ENCODE peak calls at places on chromosomes 4 and X, in five cellular contexts. One of them, this sample, is unnamed.

GRCh38 chrX:105975382-105975781 is 63.1 kb downstream of the SERPINA7 start:
- DNase-seq in T1000: no peak
- DNase-seq in WTC11: no peak
- DNase-seq in GM04504: no peak
- DNase-seq in activated CD8-positive, alpha-beta memory T cell treated with anti-CD3 and anti-CD28 coated beads for 48 hours: no peak
- DNase-seq in this sample: no peak

GRCh38 chr4:244471-244870 is 60.8 kb downstream of the ZNF732 start:
- DNase-seq in activated CD8-positive, alpha-beta memory T cell treated with anti-CD3 and anti-CD28 coated beads for 48 hours: no peak
- DNase-seq in T1000: peak; percentile 36
- DNase-seq in GM04504: no peak
- DNase-seq in WTC11: peak; percentile 59
- DNase-seq in this sample: no peak

GRCh38 chrX:30039768-30040167 is 175.6 kb upstream of the MAGEB2 start:
- DNase-seq in GM04504: peak; percentile 24
- DNase-seq in T1000: no peak
- DNase-seq in WTC11: no peak
- DNase-seq in activated CD8-positive, alpha-beta memory T cell treated with anti-CD3 and anti-CD28 coated beads for 48 hours: no peak
- DNase-seq in this sample: no peak

GRCh38 chrX:91435465-91435864 is 826 bp downstream of the PABPC5 start:
- DNase-seq in T1000: no peak
- DNase-seq in WTC11: no peak
- DNase-seq in activated CD8-positive, alpha-beta memory T cell treated with anti-CD3 and anti-CD28 coated beads for 48 hours: no peak
- DNase-seq in GM04504: no peak
- DNase-seq in this sample: no peak

GRCh38 chr4:39528056-39528465 is 822 bp upstream of the UGDH start:
- DNase-seq in activated CD8-positive, alpha-beta memory T cell treated with anti-CD3 and anti-CD28 coated beads for 48 hours: no peak
- DNase-seq in T1000: no peak
- DNase-seq in WTC11: no peak
- DNase-seq in GM04504: peak; percentile 71
- DNase-seq in this sample: peak; percentile 21

GRCh38 chr4:99790796-99791617 is 25.6 kb upstream of the DAPP1 start:
- DNase-seq in GM04504: no peak
- DNase-seq in WTC11: no peak
- DNase-seq in activated CD8-positive, alpha-beta memory T cell treated with anti-CD3 and anti-CD28 coated beads for 48 hours: no peak
- DNase-seq in T1000: no peak
- DNase-seq in this sample: no peak

GRCh38 chrX:9595131-9595530 is 130.3 kb downstream of the TBL1X start:
- DNase-seq in activated CD8-positive, alpha-beta memory T cell treated with anti-CD3 and anti-CD28 coated beads for 48 hours: no peak
- DNase-seq in T1000: no peak
- DNase-seq in WTC11: no peak
- DNase-seq in GM04504: peak; percentile 35
- DNase-seq in this sample: no peak

GRCh38 chrX:150084474-150085229 is 146.4 kb upstream of the EOLA2 start:
- DNase-seq in activated CD8-positive, alpha-beta memory T cell treated with anti-CD3 and anti-CD28 coated beads for 48 hours: no peak
- DNase-seq in T1000: no peak
- DNase-seq in GM04504: no peak
- DNase-seq in WTC11: no peak
- DNase-seq in this sample: no peak

GRCh38 chr4:109359040-109359646 is 56.7 kb upstream of the COL25A1 start:
- DNase-seq in WTC11: no peak
- DNase-seq in T1000: no peak
- DNase-seq in GM04504: no peak
- DNase-seq in activated CD8-positive, alpha-beta memory T cell treated with anti-CD3 and anti-CD28 coated beads for 48 hours: no peak
- DNase-seq in this sample: no peak

GRCh38 chr4:30718889-30719252 is 1.3 kb upstream of the PCDH7 start:
- DNase-seq in GM04504: no peak
- DNase-seq in T1000: no peak
- DNase-seq in WTC11: no peak
- DNase-seq in activated CD8-positive, alpha-beta memory T cell treated with anti-CD3 and anti-CD28 coated beads for 48 hours: no peak
- DNase-seq in this sample: no peak

GRCh38 chr4:70544279-70544870 is 26.0 kb downstream of the AMTN start:
- DNase-seq in activated CD8-positive, alpha-beta memory T cell treated with anti-CD3 and anti-CD28 coated beads for 48 hours: no peak
- DNase-seq in T1000: no peak
- DNase-seq in GM04504: no peak
- DNase-seq in WTC11: no peak
- DNase-seq in this sample: no peak

GRCh38 chrX:84182521-84182920 is 5.5 kb downstream of the RPS6KA6 start:
- DNase-seq in T1000: no peak
- DNase-seq in activated CD8-positive, alpha-beta memory T cell treated with anti-CD3 and anti-CD28 coated beads for 48 hours: no peak
- DNase-seq in WTC11: no peak
- DNase-seq in GM04504: no peak
- DNase-seq in this sample: no peak